ENCODE peak calls at places on chromosomes 16 and 17, in nine cellular contexts. One of them, this sample, is unnamed.

GRCh38 chr16:84326545-84326944 is 31.9 kb downstream of the WFDC1 start:
- DNase-seq in AG09319: no peak
- DNase-seq in renal cortical epithelial cell: no peak
- DNase-seq in NCI-H2081: no peak
- DNase-seq in cardiac muscle cell: no peak
- DNase-seq in right atrium auricular region: no peak
- DNase-seq in NCI-H69: no peak
- DNase-seq in natural killer cell treated with Interleukin-12 subunit alpha and Interleukin-12 subunit beta and Interleukin-15 and Interleukin-18, amount 100 ng/mL, for 72 hours: no peak
- DNase-seq in right cardiac atrium: no peak
- DNase-seq in this sample: no peak

GRCh38 chr16:29940656-29941055 is 14.6 kb upstream of the KCTD13 start:
- DNase-seq in AG09319: no peak
- DNase-seq in renal cortical epithelial cell: no peak
- DNase-seq in NCI-H2081: no peak
- DNase-seq in cardiac muscle cell: peak; percentile 64
- DNase-seq in right atrium auricular region: no peak
- DNase-seq in NCI-H69: peak; percentile 63
- DNase-seq in natural killer cell treated with Interleukin-12 subunit alpha and Interleukin-12 subunit beta and Interleukin-15 and Interleukin-18, amount 100 ng/mL, for 72 hours: no peak
- DNase-seq in right cardiac atrium: no peak
- DNase-seq in this sample: no peak

GRCh38 chr17:65037157-65037556 is 19.4 kb downstream of the GNA13 start:
- DNase-seq in AG09319: no peak
- DNase-seq in renal cortical epithelial cell: no peak
- DNase-seq in NCI-H2081: no peak
- DNase-seq in cardiac muscle cell: no peak
- DNase-seq in right atrium auricular region: no peak
- DNase-seq in NCI-H69: no peak
- DNase-seq in natural killer cell treated with Interleukin-12 subunit alpha and Interleukin-12 subunit beta and Interleukin-15 and Interleukin-18, amount 100 ng/mL, for 72 hours: no peak
- DNase-seq in right cardiac atrium: no peak
- DNase-seq in this sample: no peak

GRCh38 chr17:39653316-39653661 is 11.9 kb upstream of the TCAP start:
- DNase-seq in AG09319: no peak
- DNase-seq in renal cortical epithelial cell: no peak
- DNase-seq in NCI-H2081: no peak
- DNase-seq in cardiac muscle cell: no peak
- DNase-seq in right atrium auricular region: no peak
- DNase-seq in NCI-H69: no peak
- DNase-seq in natural killer cell treated with Interleukin-12 subunit alpha and Interleukin-12 subunit beta and Interleukin-15 and Interleukin-18, amount 100 ng/mL, for 72 hours: no peak
- DNase-seq in right cardiac atrium: no peak
- DNase-seq in this sample: no peak

GRCh38 chr17:76575570-76575969 is 10.1 kb downstream of the ST6GALNAC2 start:
- DNase-seq in AG09319: no peak
- DNase-seq in renal cortical epithelial cell: no peak
- DNase-seq in NCI-H2081: no peak
- DNase-seq in cardiac muscle cell: no peak
- DNase-seq in right atrium auricular region: no peak
- DNase-seq in NCI-H69: no peak
- DNase-seq in natural killer cell treated with Interleukin-12 subunit alpha and Interleukin-12 subunit beta and Interleukin-15 and Interleukin-18, amount 100 ng/mL, for 72 hours: no peak
- DNase-seq in right cardiac atrium: no peak
- DNase-seq in this sample: no peak

GRCh38 chr16:89711601-89712475 is 8.9 kb downstream of the VPS9D1 start:
- DNase-seq in AG09319: no peak
- DNase-seq in renal cortical epithelial cell: peak; percentile 16
- DNase-seq in NCI-H2081: peak; percentile 23
- DNase-seq in cardiac muscle cell: peak; percentile 75
- DNase-seq in right atrium auricular region: no peak
- DNase-seq in NCI-H69: peak; percentile 65
- DNase-seq in natural killer cell treated with Interleukin-12 subunit alpha and Interleukin-12 subunit beta and Interleukin-15 and Interleukin-18, amount 100 ng/mL, for 72 hours: peak; percentile 73
- DNase-seq in right cardiac atrium: peak; percentile 48
- DNase-seq in this sample: no peak

GRCh38 chr17:59494757-59495368 is 70.5 kb upstream of the DHX40 start:
- DNase-seq in AG09319: no peak
- DNase-seq in renal cortical epithelial cell: no peak
- DNase-seq in NCI-H2081: no peak
- DNase-seq in cardiac muscle cell: no peak
- DNase-seq in right atrium auricular region: peak; percentile 26
- DNase-seq in NCI-H69: no peak
- DNase-seq in natural killer cell treated with Interleukin-12 subunit alpha and Interleukin-12 subunit beta and Interleukin-15 and Interleukin-18, amount 100 ng/mL, for 72 hours: no peak
- DNase-seq in right cardiac atrium: no peak
- DNase-seq in this sample: no peak

GRCh38 chr16:88732172-88732960 is 26.1 kb downstream of the CTU2 start:
- DNase-seq in AG09319: no peak
- DNase-seq in renal cortical epithelial cell: no peak
- DNase-seq in NCI-H2081: peak; percentile 5
- DNase-seq in cardiac muscle cell: no peak
- DNase-seq in right atrium auricular region: no peak
- DNase-seq in NCI-H69: peak; percentile 20
- DNase-seq in natural killer cell treated with Interleukin-12 subunit alpha and Interleukin-12 subunit beta and Interleukin-15 and Interleukin-18, amount 100 ng/mL, for 72 hours: no peak
- DNase-seq in right cardiac atrium: no peak
- DNase-seq in this sample: no peak

GRCh38 chr16:53695070-53695469 is 8.6 kb downstream of the RPGRIP1L start:
- DNase-seq in AG09319: no peak
- DNase-seq in renal cortical epithelial cell: peak; percentile 81
- DNase-seq in NCI-H2081: no peak
- DNase-seq in cardiac muscle cell: no peak
- DNase-seq in right atrium auricular region: no peak
- DNase-seq in NCI-H69: no peak
- DNase-seq in natural killer cell treated with Interleukin-12 subunit alpha and Interleukin-12 subunit beta and Interleukin-15 and Interleukin-18, amount 100 ng/mL, for 72 hours: no peak
- DNase-seq in right cardiac atrium: no peak
- DNase-seq in this sample: no peak

GRCh38 chr17:64099543-64099942 is 30.4 kb downstream of the ERN1 start:
- DNase-seq in AG09319: no peak
- DNase-seq in renal cortical epithelial cell: no peak
- DNase-seq in NCI-H2081: no peak
- DNase-seq in cardiac muscle cell: no peak
- DNase-seq in right atrium auricular region: no peak
- DNase-seq in NCI-H69: no peak
- DNase-seq in natural killer cell treated with Interleukin-12 subunit alpha and Interleukin-12 subunit beta and Interleukin-15 and Interleukin-18, amount 100 ng/mL, for 72 hours: no peak
- DNase-seq in right cardiac atrium: no peak
- DNase-seq in this sample: no peak

GRCh38 chr17:48961516-48962233 is 6.7 kb downstream of the GIP start:
- DNase-seq in AG09319: no peak
- DNase-seq in renal cortical epithelial cell: peak; percentile 39
- DNase-seq in NCI-H2081: no peak
- DNase-seq in cardiac muscle cell: peak; percentile 66
- DNase-seq in right atrium auricular region: no peak
- DNase-seq in NCI-H69: no peak
- DNase-seq in natural killer cell treated with Interleukin-12 subunit alpha and Interleukin-12 subunit beta and Interleukin-15 and Interleukin-18, amount 100 ng/mL, for 72 hours: no peak
- DNase-seq in right cardiac atrium: no peak
- DNase-seq in this sample: no peak

GRCh38 chr17:61352408-61352770 is 47.3 kb upstream of the TBX2 start:
- DNase-seq in AG09319: no peak
- DNase-seq in renal cortical epithelial cell: no peak
- DNase-seq in NCI-H2081: no peak
- DNase-seq in cardiac muscle cell: peak; percentile 39
- DNase-seq in right atrium auricular region: no peak
- DNase-seq in NCI-H69: peak; percentile 72
- DNase-seq in natural killer cell treated with Interleukin-12 subunit alpha and Interleukin-12 subunit beta and Interleukin-15 and Interleukin-18, amount 100 ng/mL, for 72 hours: no peak
- DNase-seq in right cardiac atrium: no peak
- DNase-seq in this sample: no peak

GRCh38 chr16:87880117-87880696 is 10.9 kb upstream of the SLC7A5 start:
- DNase-seq in AG09319: no peak
- DNase-seq in renal cortical epithelial cell: no peak
- DNase-seq in NCI-H2081: no peak
- DNase-seq in cardiac muscle cell: no peak
- DNase-seq in right atrium auricular region: no peak
- DNase-seq in NCI-H69: no peak
- DNase-seq in natural killer cell treated with Interleukin-12 subunit alpha and Interleukin-12 subunit beta and Interleukin-15 and Interleukin-18, amount 100 ng/mL, for 72 hours: no peak
- DNase-seq in right cardiac atrium: no peak
- DNase-seq in this sample: no peak

GRCh38 chr16:87099001-87099740 is 218.0 kb downstream of the C16orf95 start:
- DNase-seq in AG09319: no peak
- DNase-seq in renal cortical epithelial cell: no peak
- DNase-seq in NCI-H2081: no peak
- DNase-seq in cardiac muscle cell: no peak
- DNase-seq in right atrium auricular region: no peak
- DNase-seq in NCI-H69: no peak
- DNase-seq in natural killer cell treated with Interleukin-12 subunit alpha and Interleukin-12 subunit beta and Interleukin-15 and Interleukin-18, amount 100 ng/mL, for 72 hours: no peak
- DNase-seq in right cardiac atrium: no peak
- DNase-seq in this sample: no peak